ENCODE peak calls at places on chromosomes 12 and 14, in nine cellular contexts. R is activated T-helper 1 cell treated with anti-CD3 and anti-CD28 coated beads, Interleukin-2, amount 50 U/mL, for 16 hours; L is NCI-H1417 treated with DMSO at 0.1 percent for 48 hours; X is fibroblast of gingiva; W is AG20443; D is activated CD4-positive, alpha-beta T cell treated with anti-CD3 and anti-CD28 coated beads for 4 hours; I is NCI-H748 treated with DMSO at 0.1 percent for 48 hours; G is BJ; T is GM12892. J is an unnamed sample.
A peak's percentile ranks its signal among the peaks of the same experiment; 100 is the strongest.

GRCh38 chr12:25997401-25997973 is 39.0 kb downstream of the RASSF8 start:
- DNase-seq in I (no peak), G (peak; percentile 96), R (no peak), X (peak; percentile 93), D (no peak), W (peak; percentile 69), L (no peak), T (no peak), J (peak; percentile 72)

GRCh38 chr12:11810962-11811361 is 161.5 kb downstream of the ETV6 start:
- DNase-seq in X (no peak), T (no peak), R (no peak), I (no peak), G (no peak), W (no peak), D (no peak), L (no peak), J (no peak)

GRCh38 chr14:73740921-73741326 is 26.7 kb upstream of the PNMA1 start:
- DNase-seq in T (no peak), L (no peak), D (no peak), W (peak; percentile 85), I (no peak), X (peak; percentile 79), G (no peak), R (no peak), J (peak; percentile 53)

GRCh38 chr14:36316131-36316530 is 4.3 kb downstream of the MBIP start:
- DNase-seq in T (no peak), R (no peak), L (peak; percentile 81), I (peak; percentile 69), D (no peak), G (no peak), W (no peak), X (no peak), J (no peak)

GRCh38 chr14:24839617-24840203 is 205.7 kb upstream of the GZMB start:
- DNase-seq in D (no peak), G (no peak), L (no peak), X (no peak), W (no peak), I (no peak), T (no peak), R (no peak), J (no peak)

GRCh38 chr12:25655702-25656101 is 102.6 kb upstream of the LMNTD1 start:
- DNase-seq in R (no peak), I (no peak), G (no peak), D (no peak), L (no peak), W (no peak), T (no peak), X (no peak), J (no peak)

GRCh38 chr14:75597149-75597548 is 18.7 kb downstream of the FLVCR2 start:
- DNase-seq in D (no peak), G (no peak), W (no peak), I (no peak), T (no peak), R (no peak), L (no peak), X (no peak), J (no peak)

GRCh38 chr14:28294834-28295440 is 471.6 kb upstream of the FOXG1 start:
- DNase-seq in L (no peak), G (no peak), T (no peak), R (no peak), X (peak; percentile 27), W (no peak), D (no peak), I (peak; percentile 42), J (peak; percentile 44)

J was measured in amniotic epithelial cell.